ENCODE peak calls at places on chromosomes 11 and 22, in four cellular contexts. U is IMR-90, A is K562, C is GM12878. J is an unnamed sample. For H3K27me3, the result is how much of the 10 kb centered on the place peaks cover.

GRCh38 chr11:126375726-126376125 is 20.2 kb downstream of the ST3GAL4 start:
- DNase-seq in C (no peak), A (no peak), U (peak), J (peak)

GRCh38 chr11:3215346-3216026 is 3.1 kb downstream of the MRGPRG start:
- DNase-seq in A (no peak), U (no peak), C (no peak), J (no peak)

GRCh38 chr11:114219559-114220349 is 76.4 kb upstream of the NNMT start:
- DNase-seq in A (peak), C (no peak), U (peak), J (peak)

GRCh38 chr11:116851631-116852030 is 14.2 kb upstream of the APOA1 start:
- DNase-seq in U (no peak), C (no peak), A (no peak), J (no peak)

GRCh38 chr22:48968201-48968959 is 859.3 kb downstream of the BRD1 start:
- DNase-seq in C (no peak), U (no peak), A (peak), J (no peak)

GRCh38 chr22:29308148-29308790 is 1.8 kb downstream of the GAS2L1 start:
- DNase-seq in U (no peak), C (no peak), A (no peak), J (no peak)

GRCh38 chr11:110497204-110497987 is 67.6 kb downstream of the FDX1 start:
- DNase-seq in U (no peak), C (no peak), A (no peak), J (no peak)

GRCh38 chr11:91136631-91137030 is 913.8 kb upstream of the CHORDC1 start:
- DNase-seq in A (no peak), U (peak), C (no peak), J (no peak)

GRCh38 chr11:105468154-105468553 is 141.7 kb upstream of the GRIA4 start:
- DNase-seq in U (no peak), C (no peak), A (no peak), J (no peak)

GRCh38 chr11:44036811-44037657 is 10.7 kb upstream of the ACCSL start:
- DNase-seq in U (peak), A (peak), C (peak), J (peak)

GRCh38 chr11:122418032-122418431 is 237.5 kb upstream of the UBASH3B start:
- DNase-seq in U (no peak), C (no peak), A (no peak), J (no peak)

GRCh38 chr11:106523921-106524320 is 446.5 kb downstream of the AASDHPPT start:
- DNase-seq in U (no peak), A (no peak), C (no peak), J (no peak)

GRCh38 chr11:117882539-117882938 is 6.1 kb upstream of the FXYD6 start:
- DNase-seq in A (no peak), U (no peak), C (no peak), J (no peak)

GRCh38 chr22:46761539-46762237 is 762 bp upstream of the TBC1D22A start:
- DNase-seq in A (no peak), U (peak), C (no peak), J (no peak)

GRCh38 chr11:85440273-85440672 is 186.9 kb downstream of the DLG2 start:
- DNase-seq in A (no peak), C (no peak), U (no peak), J (no peak)

GRCh38 chr11:8067929-8068575 is 13.0 kb upstream of the TUB start:
- DNase-seq in U (no peak), A (no peak), C (no peak), J (no peak)

GRCh38 chr22:49930596-49931412 is 12.4 kb downstream of the CRELD2 start:
- DNase-seq in A (no peak), U (peak), C (peak), J (peak)

GRCh38 chr11:114011443-114011842 is 36.5 kb downstream of the HTR3A start:
- DNase-seq in U (no peak), C (no peak), A (no peak), J (no peak)

GRCh38 chr11:48004456-48004855 is 24.1 kb downstream of the PTPRJ start:
- DNase-seq in U (no peak), C (no peak), A (no peak), J (no peak)

GRCh38 chr11:14357843-14358728 is 897 bp downstream of the RRAS2 start:
- DNase-seq in U (peak), C (no peak), A (peak), J (peak)

GRCh38 chr22:33271390-33272161 is 213.4 kb upstream of the SYN3 start:
- DNase-seq in U (peak), A (no peak), C (peak), J (no peak)

GRCh38 chr11:12186683-12187082 is 76.3 kb downstream of the MICAL2 start:
- DNase-seq in A (no peak), C (no peak), U (no peak), J (no peak)

GRCh38 chr11:66548774-66549630 is 2.3 kb downstream of the ACTN3 start:
- DNase-seq in C (no peak), A (no peak), U (no peak), J (no peak)

GRCh38 chr11:125489166-125489565 is 6.9 kb downstream of the FEZ1 start:
- DNase-seq in A (no peak), C (no peak), U (no peak), J (no peak)

GRCh38 chr11:33893711-33894401 is 2.0 kb upstream of the LMO2 start:
- DNase-seq in U (no peak), C (peak), A (no peak), J (no peak)

DNA sequence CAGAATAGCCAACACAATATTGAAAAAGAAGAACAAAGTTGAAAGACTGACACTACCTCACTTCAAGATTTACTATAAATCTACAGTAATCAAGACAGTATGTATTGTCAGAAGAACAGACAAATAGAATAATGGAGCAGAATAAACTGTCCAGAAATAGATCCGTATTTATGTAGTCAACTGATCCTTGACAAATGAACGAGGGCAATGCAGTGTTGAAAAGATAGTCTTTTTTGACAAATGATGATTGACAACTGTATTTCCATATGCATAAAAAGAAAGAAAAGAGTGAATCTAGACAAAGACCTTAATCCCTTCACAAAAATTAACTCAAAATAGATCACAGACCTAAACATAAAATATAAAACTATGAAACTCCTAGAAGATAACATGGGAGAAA is 767.1 kb downstream of the KCNA4 start:
- DNase-seq in A (no peak), U (no peak), C (no peak), J (no peak)
- TF ChIP-seq FOS in A (no peak), U (no peak), C (no peak), J (no peak)

GRCh38 chr22:40446203-40446602 is 75.8 kb downstream of the SGSM3 start:
- DNase-seq in U (no peak), C (no peak), A (no peak), J (no peak)

GRCh38 chr22:40443675-40444482 is 73.5 kb downstream of the SGSM3 start:
- DNase-seq in C (no peak), U (no peak), A (no peak), J (no peak)

GRCh38 chr22:40441761-40442364 is 71.5 kb downstream of the SGSM3 start:
- DNase-seq in A (no peak), C (no peak), U (no peak), J (no peak)

GRCh38 chr22:40449676-40450035 is 79.3 kb downstream of the SGSM3 start:
- DNase-seq in A (no peak), C (no peak), U (peak), J (no peak)

GRCh38 chr22:40444483-40444787 is 74.0 kb downstream of the SGSM3 start:
- DNase-seq in U (no peak), A (no peak), C (no peak), J (no peak)
- H3K27me3 ChIP-seq in U (under half), A (under half), C (under half), J (under half)

DNA sequence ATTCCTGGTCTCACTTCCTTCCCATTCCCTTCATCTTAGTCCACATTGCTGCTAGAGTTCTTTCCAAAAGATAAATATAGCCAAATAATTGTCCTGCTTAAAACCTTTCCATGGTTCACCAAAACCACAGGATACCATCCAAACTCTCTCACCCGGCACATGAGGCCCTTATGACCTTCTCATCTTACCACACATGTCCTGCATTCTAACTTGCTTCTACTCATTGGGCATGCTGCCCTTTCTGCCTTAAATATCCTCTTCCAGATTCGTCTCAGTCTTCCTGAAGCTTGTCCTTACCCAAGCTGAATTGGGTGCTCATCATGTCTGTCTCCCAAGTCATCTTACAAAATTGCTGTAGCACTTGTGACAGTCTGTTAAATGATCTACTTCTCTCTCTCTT is 114.9 kb downstream of the MPPED2 start:
- DNase-seq in C (no peak), U (no peak), A (no peak), J (no peak)
- TF ChIP-seq FOS in C (no peak), U (no peak), A (no peak), J (no peak)

GRCh38 chr11:64536396-64536935 is 54.6 kb upstream of the SLC22A12 start:
- DNase-seq in U (peak), A (no peak), C (no peak), J (no peak)
- H3K27me3 ChIP-seq in U (under half), A (half or more), C (under half), J (under half)

GRCh38 chr11:58046231-58046630 is 15.5 kb downstream of the OR6Q1 start:
- DNase-seq in A (no peak), U (no peak), C (no peak), J (no peak)
- TF ChIP-seq FOS in A (no peak), U (no peak), C (no peak), J (no peak)

DNA sequence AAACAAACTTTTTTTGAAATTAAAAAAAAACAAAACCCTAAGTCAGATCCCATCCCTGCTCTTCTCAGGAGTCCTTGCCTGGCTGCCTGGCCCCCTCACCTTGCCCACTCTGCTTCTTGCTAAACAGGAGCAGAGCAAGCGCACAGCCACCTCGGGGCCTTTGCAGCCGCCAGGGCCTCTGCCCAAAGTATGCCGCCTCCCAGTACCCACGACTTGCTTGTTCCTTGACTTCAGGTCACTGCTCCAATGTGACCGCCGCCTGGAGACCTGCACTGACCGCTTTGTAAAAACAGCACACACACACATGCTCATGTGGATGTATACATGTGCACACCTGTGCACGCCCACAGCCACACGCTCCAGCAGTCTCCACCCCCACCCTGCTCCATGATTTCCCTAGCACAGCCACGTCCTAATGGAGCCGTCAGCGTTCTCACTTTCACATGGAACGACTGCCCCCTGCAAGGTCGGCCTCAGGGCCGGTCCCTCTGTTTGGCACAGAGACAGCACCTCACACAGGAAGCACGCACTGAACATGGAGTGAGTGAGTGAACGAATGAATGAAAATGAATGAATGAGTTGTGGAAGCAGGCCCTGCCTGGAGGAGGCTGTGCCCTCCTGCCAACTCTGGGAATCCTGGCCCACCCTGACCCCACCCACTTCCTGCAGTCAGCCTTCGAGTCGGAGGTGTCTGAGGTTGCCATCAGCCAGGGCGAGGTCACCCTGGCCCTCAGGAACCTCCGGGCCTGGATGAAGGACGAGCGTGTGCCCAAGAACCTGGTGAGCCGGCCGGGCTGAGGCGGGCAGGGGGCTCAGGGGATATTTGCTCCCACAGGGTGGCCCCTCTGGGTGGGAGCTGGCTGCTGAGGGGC is 8.0 kb downstream of the ALDH3B1 start:
- DNase-seq in U (no peak), C (no peak), A (no peak), J (no peak)
- H3K27me3 ChIP-seq in U (under half), C (under half), A (under half), J (under half)

GRCh38 chr22:26757496-26757895 is 100.1 kb downstream of the MIAT start:
- DNase-seq in A (no peak), U (no peak), C (no peak), J (no peak)

GRCh38 chr22:26753125-26753862 is 95.9 kb downstream of the MIAT start:
- DNase-seq in A (no peak), U (no peak), C (no peak), J (no peak)

GRCh38 chr22:26762503-26763170 is 105.2 kb downstream of the MIAT start:
- DNase-seq in U (no peak), C (no peak), A (no peak), J (no peak)

GRCh38 chr22:26751217-26751616 is 93.8 kb downstream of the MIAT start:
- DNase-seq in A (no peak), U (no peak), C (no peak), J (peak)

DNA sequence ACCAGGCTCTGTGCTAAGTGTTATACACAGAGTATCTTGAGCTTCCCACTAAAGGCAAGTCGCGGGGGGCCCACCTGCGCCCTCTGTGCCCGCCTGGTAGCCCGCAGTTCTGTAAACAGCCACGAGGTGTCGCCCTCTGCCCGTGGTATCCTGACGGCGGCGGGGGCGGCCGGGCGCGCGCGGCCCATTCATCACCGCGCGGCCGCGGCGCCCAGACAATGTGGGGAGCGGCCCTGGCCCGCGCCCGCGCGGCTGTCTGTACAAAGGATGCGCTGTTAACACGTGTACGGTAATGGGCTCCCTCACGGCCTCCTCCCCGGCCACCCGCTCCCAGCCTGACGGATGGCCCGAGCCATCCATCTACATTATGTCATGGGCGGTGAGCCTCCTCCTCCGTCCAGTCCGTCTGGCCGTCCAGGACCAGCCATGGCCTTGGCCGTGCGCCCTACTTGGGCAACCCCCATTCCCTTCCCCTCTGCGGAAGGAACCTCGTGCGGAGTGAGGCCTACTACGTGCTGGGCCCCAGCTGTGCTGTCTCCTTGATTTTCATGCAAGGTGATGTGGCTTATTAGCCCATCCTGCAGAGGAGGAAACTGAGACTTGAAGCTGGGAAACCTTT is 99.4 kb downstream of the MIAT start:
- DNase-seq in A (peak), U (peak), C (no peak), J (peak)
- TF ChIP-seq FOS in A (no peak), U (no peak), C (no peak), J (no peak)

DNA sequence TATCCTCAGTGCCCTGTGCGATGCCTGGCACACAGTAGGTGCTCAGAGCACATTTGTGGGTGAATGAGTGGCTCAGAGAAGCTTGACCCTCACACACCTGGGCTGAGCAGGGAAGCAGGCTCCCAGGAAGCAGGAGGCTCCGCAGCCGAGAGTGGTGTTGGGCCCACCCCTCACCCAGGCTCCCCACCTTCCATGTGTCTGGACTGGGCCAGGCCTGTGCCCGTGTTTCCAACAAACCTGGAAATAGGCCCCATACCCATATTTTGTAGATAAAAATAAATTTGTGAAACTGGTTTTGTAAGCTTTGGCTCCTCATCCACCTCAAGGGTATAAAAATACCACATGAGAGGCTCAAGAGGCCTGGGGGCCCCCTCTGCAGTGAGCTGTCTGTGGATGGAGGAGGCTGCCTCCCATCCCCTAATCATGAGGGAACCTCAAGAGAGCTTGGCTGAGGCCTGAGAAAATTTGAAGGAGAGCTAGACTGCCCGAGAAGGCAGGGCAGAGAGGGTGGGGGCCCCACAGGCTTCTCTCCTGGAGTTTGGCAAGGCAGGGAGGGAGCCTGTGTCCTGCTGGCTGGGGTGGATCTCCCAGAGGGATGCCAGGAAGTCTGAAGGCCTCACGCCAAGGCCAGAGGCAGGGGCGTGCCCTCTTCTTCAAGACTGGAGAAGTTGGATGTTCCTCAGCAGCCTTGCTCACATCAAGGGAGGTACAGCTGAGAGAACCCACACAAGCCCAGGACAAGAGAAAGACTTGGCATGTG is 147.0 kb upstream of the NECTIN1 start:
- DNase-seq in U (no peak), C (no peak), A (no peak), J (no peak)
- H3K27me3 ChIP-seq in U (under half), C (under half), A (under half), J (under half)

GRCh38 chr22:38355275-38355674 is 38.0 kb upstream of the CSNK1E start:
- DNase-seq in C (no peak), A (no peak), U (no peak), J (no peak)
- TF ChIP-seq FOS in C (no peak), A (no peak), U (no peak), J (no peak)

J was measured in endothelial cell of umbilical vein.